ENCODE peak calls at places on chromosomes 4 and X, in seven cellular contexts. K is stimulated activated CD8-positive, alpha-beta memory T cell treated with anti-CD3 and anti-CD28 coated beads, Interleukin-15, amount 100 ng/mL, for 4 hours; Z is activated CD8-positive, alpha-beta memory T cell treated with anti-CD3 and anti-CD28 coated beads for 48 hours; N is activated CD4-positive, alpha-beta T cell treated with anti-CD3 and anti-CD28 coated beads for 1 hour; Y is NCI-H1694 treated with DMSO at 0.1 percent for 48 hours; U is fibroblast of lung; O is amniotic epithelial cell. G is an unnamed sample.

GRCh38 chr4:110621328-110621812 is 1.5 kb downstream of the PITX2 start:
- DNase-seq in K (no peak), Z (no peak), N (no peak), Y (no peak), U (no peak), O (peak; percentile 48), G (no peak)

GRCh38 chr4:48546336-48546735 is 56.3 kb downstream of the ZAR1 start:
- DNase-seq in K (no peak), Z (no peak), N (no peak), Y (no peak), U (peak; percentile 64), O (peak; percentile 42), G (no peak)

GRCh38 chr4:90689739-90690138 is 562.5 kb downstream of the CCSER1 start:
- DNase-seq in K (no peak), Z (no peak), N (no peak), Y (no peak), U (no peak), O (no peak), G (no peak)

GRCh38 chrX:3532571-3532970 is 180.9 kb downstream of the PRKX start:
- DNase-seq in K (no peak), Z (no peak), N (no peak), Y (no peak), U (no peak), O (no peak), G (no peak)

GRCh38 chr4:1079711-1080265 is 33.6 kb downstream of the RNF212 start:
- DNase-seq in K (no peak), Z (no peak), N (no peak), Y (no peak), U (no peak), O (no peak), G (peak; percentile 27)

GRCh38 chr4:6969826-6970800 is 60.5 kb downstream of the TBC1D14 start:
- DNase-seq in K (no peak), Z (no peak), N (no peak), Y (no peak), U (no peak), O (no peak), G (no peak)

GRCh38 chr4:106595906-106596305 is 227.3 kb upstream of the GIMD1 start:
- DNase-seq in K (no peak), Z (no peak), N (no peak), Y (no peak), U (no peak), O (no peak), G (no peak)

GRCh38 chrX:40313269-40313668 is 215.5 kb upstream of the BCOR start:
- DNase-seq in K (no peak), Z (no peak), N (no peak), Y (no peak), U (no peak), O (no peak), G (no peak)

GRCh38 chr4:78922207-78922606 is 17.0 kb downstream of the PAQR3 start:
- DNase-seq in K (no peak), Z (no peak), N (no peak), Y (no peak), U (peak; percentile 28), O (peak; percentile 80), G (no peak)

GRCh38 chr4:131974730-131975129 is 1174.4 kb upstream of the PCDH10 start:
- DNase-seq in K (no peak), Z (no peak), N (no peak), Y (no peak), U (peak; percentile 11), O (peak; percentile 27), G (no peak)

GRCh38 chr4:10521386-10521785 is 64.2 kb upstream of the ZNF518B start:
- DNase-seq in K (no peak), Z (no peak), N (no peak), Y (no peak), U (no peak), O (no peak), G (no peak)

GRCh38 chr4:84852081-84852480 is 114.4 kb downstream of the WDFY3 start:
- DNase-seq in K (no peak), Z (no peak), N (no peak), Y (no peak), U (peak; percentile 51), O (peak; percentile 36), G (no peak)

GRCh38 chr4:40195182-40196177 is 1.4 kb upstream of the RHOH start:
- DNase-seq in K (no peak), Z (no peak), N (no peak), Y (no peak), U (no peak), O (no peak), G (no peak)

GRCh38 chr4:2630556-2631273 is 94.3 kb downstream of the FAM193A start:
- DNase-seq in K (no peak), Z (no peak), N (no peak), Y (no peak), U (no peak), O (no peak), G (no peak)

GRCh38 chrX:43349363-43349762 is 306.7 kb upstream of the MAOA start:
- DNase-seq in K (no peak), Z (no peak), N (no peak), Y (peak; percentile 11), U (peak; percentile 28), O (peak; percentile 10), G (peak; percentile 43)

GRCh38 chrX:132118361-132118760 is 9.5 kb downstream of the FRMD7 start:
- DNase-seq in K (no peak), Z (no peak), N (no peak), Y (no peak), U (no peak), O (no peak), G (no peak)

GRCh38 chr4:26912069-26912468 is 51.4 kb downstream of the STIM2 start:
- DNase-seq in K (no peak), Z (no peak), N (no peak), Y (no peak), U (no peak), O (no peak), G (no peak)

GRCh38 chr4:151356510-151356909 is 31.1 kb upstream of the SH3D19 start:
- DNase-seq in K (no peak), Z (no peak), N (no peak), Y (no peak), U (no peak), O (no peak), G (no peak)

GRCh38 chrX:20527458-20528099 is 260.9 kb upstream of the RPS6KA3 start:
- DNase-seq in K (no peak), Z (no peak), N (no peak), Y (peak; percentile 55), U (peak; percentile 43), O (no peak), G (no peak)